ENCODE peak calls at places on chromosome 4, in four cellular contexts. One of them, this sample, is unnamed.
A peak's percentile ranks its signal among the peaks of the same experiment; 100 is the strongest.

GRCh38 chr4:75849459-75849858 is 52.8 kb downstream of the PPEF2 start:
- DNase-seq in A549: no peak
- DNase-seq in K562: peak; percentile 7
- DNase-seq in HepG2: no peak
- DNase-seq in this sample: peak; percentile 25

GRCh38 chr4:87904627-87905026 is 70.9 kb upstream of the SPP1 start:
- DNase-seq in A549: no peak
- DNase-seq in K562: no peak
- DNase-seq in HepG2: no peak
- DNase-seq in this sample: no peak

GRCh38 chr4:119672938-119673337 is 44.3 kb upstream of the PDE5A start:
- DNase-seq in A549: no peak
- DNase-seq in K562: no peak
- DNase-seq in HepG2: no peak
- DNase-seq in this sample: no peak

GRCh38 chr4:161428180-161428965 is 735.4 kb downstream of the FSTL5 start:
- DNase-seq in A549: no peak
- DNase-seq in K562: no peak
- DNase-seq in HepG2: no peak
- DNase-seq in this sample: no peak

GRCh38 chr4:51884606-51885005 is 41.7 kb downstream of the DCUN1D4 start:
- DNase-seq in A549: no peak
- DNase-seq in K562: no peak
- DNase-seq in HepG2: no peak
- DNase-seq in this sample: no peak

GRCh38 chr4:36446275-36446674 is 164.9 kb downstream of the DTHD1 start:
- DNase-seq in A549: no peak
- DNase-seq in K562: no peak
- DNase-seq in HepG2: no peak
- DNase-seq in this sample: no peak

GRCh38 chr4:15917297-15917696 is 21.2 kb downstream of the FGFBP1 start:
- DNase-seq in A549: no peak
- DNase-seq in K562: no peak
- DNase-seq in HepG2: no peak
- DNase-seq in this sample: no peak

GRCh38 chr4:174117445-174117844 is 166.0 kb downstream of the FBXO8 start:
- DNase-seq in A549: no peak
- DNase-seq in K562: no peak
- DNase-seq in HepG2: no peak
- DNase-seq in this sample: no peak

GRCh38 chr4:151806511-151806927 is 45.7 kb upstream of the GATB start:
- DNase-seq in A549: no peak
- DNase-seq in K562: no peak
- DNase-seq in HepG2: no peak
- DNase-seq in this sample: no peak

GRCh38 chr4:146975535-146975934 is 29.9 kb upstream of the TTC29 start:
- DNase-seq in A549: no peak
- DNase-seq in K562: peak; percentile 1
- DNase-seq in HepG2: no peak
- DNase-seq in this sample: no peak

GRCh38 chr4:184342167-184342856 is 124.6 kb upstream of the ENPP6 start:
- DNase-seq in A549: no peak
- DNase-seq in K562: no peak
- DNase-seq in HepG2: no peak
- DNase-seq in this sample: no peak

GRCh38 chr4:89221175-89221867 is 86.3 kb downstream of the GPRIN3 start:
- DNase-seq in A549: no peak
- DNase-seq in K562: no peak
- DNase-seq in HepG2: no peak
- DNase-seq in this sample: no peak

GRCh38 chr4:153452661-153453378 is 13.3 kb upstream of the TMEM131L start:
- DNase-seq in A549: no peak
- DNase-seq in K562: no peak
- DNase-seq in HepG2: peak; percentile 52
- DNase-seq in this sample: no peak

GRCh38 chr4:86896596-86896995 is 4.4 kb upstream of the C4orf36 start:
- DNase-seq in A549: no peak
- DNase-seq in K562: no peak
- DNase-seq in HepG2: no peak
- DNase-seq in this sample: no peak

GRCh38 chr4:90586799-90587198 is 459.6 kb downstream of the CCSER1 start:
- DNase-seq in A549: no peak
- DNase-seq in K562: no peak
- DNase-seq in HepG2: no peak
- DNase-seq in this sample: no peak

GRCh38 chr4:147581601-147582350 is 35.4 kb upstream of the TMEM184C start:
- DNase-seq in A549: no peak
- DNase-seq in K562: peak; percentile 52
- DNase-seq in HepG2: no peak
- DNase-seq in this sample: no peak

GRCh38 chr4:100208964-100209363 is 18.7 kb upstream of the DDIT4L start:
- DNase-seq in A549: peak; percentile 67
- DNase-seq in K562: no peak
- DNase-seq in HepG2: no peak
- DNase-seq in this sample: no peak

GRCh38 chr4:24514808-24515207 is 69.5 kb downstream of the DHX15 start:
- DNase-seq in A549: no peak
- DNase-seq in K562: no peak
- DNase-seq in HepG2: no peak
- DNase-seq in this sample: no peak
- TF ChIP-seq HMGXB4 in A549: no peak
- TF ChIP-seq HMGXB4 in K562: no peak
- TF ChIP-seq HMGXB4 in HepG2: no peak
- TF ChIP-seq HMGXB4 in this sample: no peak

DNA sequence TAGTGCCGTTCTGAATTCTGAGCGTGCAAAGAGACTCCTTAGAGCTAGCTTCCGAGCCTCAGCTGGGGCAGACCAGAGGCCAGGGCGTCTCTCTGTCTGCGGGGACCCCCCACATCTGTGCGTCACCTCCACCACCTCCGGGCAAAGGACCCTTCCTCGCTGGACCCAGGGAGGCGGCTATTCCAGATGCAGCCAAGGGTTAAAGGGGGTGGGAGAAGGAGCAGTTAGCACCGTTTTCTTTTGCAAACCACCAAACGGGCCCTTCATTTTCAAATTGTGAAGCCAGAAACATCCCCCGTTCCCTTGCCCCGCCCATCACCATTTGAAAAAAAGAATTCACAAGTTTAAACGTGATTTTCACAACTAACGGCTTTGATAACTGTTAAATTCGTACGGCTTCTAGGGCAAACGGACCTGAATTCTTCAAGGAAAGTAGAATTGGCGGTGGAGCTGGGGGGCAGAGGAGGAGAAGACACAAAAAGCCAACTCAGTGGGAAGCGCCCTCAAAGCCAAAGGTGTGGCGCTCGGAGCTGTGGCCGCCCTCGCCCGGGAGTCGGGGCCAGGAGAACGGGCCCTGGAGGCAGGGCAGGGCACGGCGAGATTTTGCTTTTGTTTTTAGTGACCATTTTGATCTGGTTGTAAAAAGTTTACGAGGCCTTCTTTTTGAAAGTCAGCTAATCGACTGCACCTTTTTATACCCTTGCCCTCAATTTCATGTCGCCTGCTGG is 3.3 kb upstream of the PDGFRA start:
- DNase-seq in A549: no peak
- DNase-seq in K562: no peak
- DNase-seq in HepG2: no peak
- DNase-seq in this sample: peak; percentile 17
- TF ChIP-seq HMGXB4 in A549: no peak
- TF ChIP-seq HMGXB4 in K562: no peak
- TF ChIP-seq HMGXB4 in HepG2: no peak
- TF ChIP-seq HMGXB4 in this sample: no peak

DNA sequence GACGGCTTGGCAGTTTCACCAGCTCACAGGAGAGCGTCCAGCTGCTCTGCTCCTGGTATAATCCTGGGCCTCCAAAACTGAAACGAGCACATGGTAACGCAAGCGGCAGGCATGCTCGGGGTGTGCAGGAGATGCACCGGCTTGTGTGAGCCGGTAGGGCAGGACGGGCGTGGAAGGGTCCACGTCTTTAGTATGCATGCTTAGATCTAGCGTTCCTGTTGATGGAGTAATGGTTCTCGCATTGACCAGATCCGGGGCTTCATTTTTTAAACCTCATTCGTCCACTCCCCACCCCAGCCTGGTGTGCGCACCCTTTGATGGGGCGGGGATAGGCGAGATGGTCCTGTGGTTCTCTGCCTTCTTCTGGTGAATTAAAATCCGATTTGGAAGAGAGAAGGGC is 39.7 kb downstream of the FAM149A start:
- DNase-seq in A549: peak; percentile 41
- DNase-seq in K562: no peak
- DNase-seq in HepG2: no peak
- DNase-seq in this sample: no peak
- TF ChIP-seq HMGXB4 in A549: no peak
- TF ChIP-seq HMGXB4 in K562: no peak
- TF ChIP-seq HMGXB4 in HepG2: no peak
- TF ChIP-seq HMGXB4 in this sample: no peak

DNA sequence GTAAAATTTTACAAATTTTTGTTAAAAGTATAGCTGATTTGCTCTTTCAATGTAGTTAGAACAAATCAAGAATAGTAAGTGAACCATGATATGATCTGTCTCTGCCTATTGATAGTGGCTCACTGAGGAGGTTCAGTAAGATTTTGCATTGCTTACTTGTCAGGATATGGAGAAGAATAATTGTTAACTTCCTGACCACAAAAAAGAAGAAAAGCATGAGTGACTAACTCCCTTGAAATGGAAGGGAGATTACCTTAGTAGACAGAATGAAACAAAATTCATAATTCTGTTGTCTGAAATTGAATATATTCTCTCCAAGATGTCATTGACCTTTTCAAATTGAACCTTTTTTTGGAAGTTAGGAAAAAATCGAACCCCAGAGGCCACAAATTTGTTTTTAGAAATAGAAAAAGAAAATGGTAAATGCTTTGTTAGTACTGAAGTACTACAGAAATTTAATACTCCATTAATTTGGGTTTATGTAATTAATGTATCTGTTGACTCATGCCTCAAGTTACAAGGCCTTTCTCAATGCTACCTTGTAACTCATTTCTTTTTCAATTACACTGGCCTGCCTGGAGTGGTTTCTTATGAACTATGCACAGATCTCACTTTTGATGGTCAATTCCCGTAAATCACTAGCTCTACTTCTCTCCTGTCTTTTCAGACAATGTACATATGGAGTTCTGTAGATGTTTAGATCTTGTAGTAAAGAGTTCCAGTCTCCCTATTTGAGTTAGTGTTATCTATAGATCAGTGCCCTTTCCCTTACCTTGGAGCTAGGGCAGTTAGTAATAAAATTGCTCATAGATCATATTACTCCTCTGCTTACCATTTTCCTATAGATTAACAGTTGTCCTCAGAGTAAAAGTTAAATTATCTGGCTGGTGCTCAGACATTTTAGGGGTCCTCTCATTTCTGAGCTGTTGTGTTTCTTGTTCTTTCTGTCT is 139.4 kb downstream of the TLL1 start:
- DNase-seq in A549: no peak
- DNase-seq in K562: no peak
- DNase-seq in HepG2: no peak
- DNase-seq in this sample: no peak
- TF ChIP-seq HMGXB4 in A549: no peak
- TF ChIP-seq HMGXB4 in K562: no peak
- TF ChIP-seq HMGXB4 in HepG2: no peak
- TF ChIP-seq HMGXB4 in this sample: no peak

DNA sequence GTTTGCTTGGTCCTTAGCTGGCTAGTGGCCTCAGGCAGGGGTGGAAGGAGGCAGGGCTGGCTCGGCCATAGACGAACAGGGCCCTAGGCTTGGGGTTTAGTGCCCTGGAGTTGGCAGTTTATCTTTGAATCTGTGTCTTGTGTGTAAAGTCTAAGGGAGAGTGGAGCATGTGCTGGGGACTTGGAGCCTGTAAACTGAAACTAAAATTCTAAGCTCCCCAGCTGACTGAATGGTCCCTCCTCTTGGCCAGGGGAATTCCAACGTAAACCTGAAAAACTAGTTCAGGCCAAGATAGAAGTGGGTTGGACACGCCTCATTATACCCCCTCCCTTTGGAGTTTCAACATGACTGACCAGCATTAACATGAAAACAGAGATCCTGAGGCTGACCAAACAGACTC is 46.1 kb upstream of the GPR78 start:
- DNase-seq in A549: no peak
- DNase-seq in K562: no peak
- DNase-seq in HepG2: no peak
- DNase-seq in this sample: no peak
- TF ChIP-seq HMGXB4 in A549: no peak
- TF ChIP-seq HMGXB4 in K562: no peak
- TF ChIP-seq HMGXB4 in HepG2: no peak
- TF ChIP-seq HMGXB4 in this sample: no peak

GRCh38 chr4:137635108-137635507 is 102.8 kb upstream of the PCDH18 start:
- DNase-seq in A549: peak; percentile 3
- DNase-seq in K562: no peak
- DNase-seq in HepG2: peak; percentile 1
- DNase-seq in this sample: no peak

GRCh38 chr4:137631605-137632004 is 99.3 kb upstream of the PCDH18 start:
- DNase-seq in A549: no peak
- DNase-seq in K562: no peak
- DNase-seq in HepG2: no peak
- DNase-seq in this sample: no peak

GRCh38 chr4:137638934-137639333 is 106.6 kb upstream of the PCDH18 start:
- DNase-seq in A549: no peak
- DNase-seq in K562: no peak
- DNase-seq in HepG2: no peak
- DNase-seq in this sample: no peak

GRCh38 chr4:137632842-137633241 is 100.5 kb upstream of the PCDH18 start:
- DNase-seq in A549: no peak
- DNase-seq in K562: no peak
- DNase-seq in HepG2: no peak
- DNase-seq in this sample: no peak

GRCh38 chr4:137635596-137635995 is 103.3 kb upstream of the PCDH18 start:
- DNase-seq in A549: no peak
- DNase-seq in K562: no peak
- DNase-seq in HepG2: no peak
- DNase-seq in this sample: no peak
- TF ChIP-seq HMGXB4 in A549: no peak
- TF ChIP-seq HMGXB4 in K562: no peak
- TF ChIP-seq HMGXB4 in HepG2: no peak
- TF ChIP-seq HMGXB4 in this sample: no peak

GRCh38 chr4:57064120-57064519 is 46.1 kb downstream of the IGFBP7 start:
- DNase-seq in A549: peak; percentile 51
- DNase-seq in K562: no peak
- DNase-seq in HepG2: no peak
- DNase-seq in this sample: no peak
- TF ChIP-seq HMGXB4 in A549: no peak
- TF ChIP-seq HMGXB4 in K562: no peak
- TF ChIP-seq HMGXB4 in HepG2: no peak
- TF ChIP-seq HMGXB4 in this sample: no peak

This sample was measured in WTC11.